ENCODE peak calls at places on chromosomes 11 and 22, in ten cellular contexts. S is SW480; Q is epithelial cell of prostate; N is CD4-positive, alpha-beta T cell; H is thyroid gland; Y is stimulated activated CD4-positive, alpha-beta T cell treated with anti-CD3 and anti-CD28 coated beads, Interleukin-1b, Interleukin-23, amount 100 ng/mL, for 24 hours; Z is transverse colon; O is endothelial cell; G is A172; R is NCI-H345. U is an unnamed sample.
A peak's percentile ranks its signal among the peaks of the same experiment; 100 is the strongest.

GRCh38 chr11:28043930-28044709 is 63.8 kb downstream of the KIF18A start:
- DNase-seq in Q (no peak), H (no peak), R (no peak), N (no peak), S (no peak), Y (no peak), O (no peak), G (no peak), Z (no peak), U (no peak)

GRCh38 chr11:109726061-109726460 is 304.1 kb downstream of the C11orf87 start:
- DNase-seq in S (no peak), G (no peak), R (no peak), O (no peak), H (no peak), N (no peak), Y (no peak), Q (no peak), Z (no peak), U (no peak)

GRCh38 chr22:19850482-19851109 is 4.1 kb downstream of the GNB1L start:
- DNase-seq in O (no peak), Q (no peak), S (no peak), H (no peak), R (no peak), N (no peak), Y (no peak), Z (no peak), G (no peak), U (no peak)

GRCh38 chr22:38305481-38306448 is 11.5 kb downstream of the CSNK1E start:
- DNase-seq in Z (peak; percentile 64), N (no peak), G (no peak), Y (no peak), Q (no peak), S (no peak), H (peak; percentile 40), R (peak; percentile 77), O (no peak), U (no peak)

GRCh38 chr11:6557761-6558674 is 45.4 kb downstream of the RRP8 start:
- DNase-seq in Q (no peak), N (no peak), Y (no peak), Z (no peak), O (no peak), H (peak; percentile 29), G (no peak), S (no peak), R (no peak), U (no peak)

GRCh38 chr22:39282642-39283311 is 36.6 kb downstream of the RPL3 start:
- DNase-seq in Q (no peak), R (no peak), Y (no peak), O (no peak), G (no peak), Z (no peak), H (no peak), S (peak; percentile 23), N (no peak), U (no peak)

GRCh38 chr11:15006139-15006759 is 34.1 kb upstream of the CALCA start:
- DNase-seq in O (no peak), N (no peak), H (no peak), Y (no peak), S (peak; percentile 69), R (peak; percentile 46), Q (peak; percentile 5), Z (no peak), G (peak; percentile 14), U (peak; percentile 17)

GRCh38 chr11:69546735-69547370 is 65.4 kb downstream of the LINC01488 start:
- DNase-seq in S (no peak), Z (no peak), G (no peak), Q (no peak), N (no peak), O (no peak), R (no peak), H (no peak), Y (peak; percentile 38), U (no peak)

GRCh38 chr22:36280379-36280778 is 27.4 kb downstream of the APOL1 start:
- DNase-seq in Q (no peak), N (no peak), O (no peak), H (no peak), S (no peak), Y (no peak), G (no peak), Z (no peak), R (no peak), U (no peak)

GRCh38 chr22:39463931-39464390 is 7.1 kb downstream of the MGAT3 start:
- DNase-seq in Y (no peak), N (no peak), Z (no peak), S (no peak), G (no peak), Q (no peak), R (no peak), H (peak; percentile 97), O (no peak), U (peak; percentile 1)

GRCh38 chr22:25402501-25403283 is 161.8 kb upstream of the GRK3 start:
- DNase-seq in O (no peak), R (no peak), G (peak; percentile 31), Z (peak; percentile 35), S (no peak), H (peak; percentile 63), Q (no peak), Y (no peak), N (no peak), U (no peak)

GRCh38 chr22:26322179-26322905 is 106.7 kb upstream of the ASPHD2 start:
- DNase-seq in G (peak; percentile 93), O (no peak), S (peak; percentile 27), Q (peak; percentile 72), N (no peak), R (no peak), Y (no peak), Z (no peak), H (no peak), U (no peak)

GRCh38 chr22:22248878-22249277 is 4.3 kb downstream of the VPREB1 start:
- DNase-seq in Z (no peak), N (no peak), R (no peak), G (no peak), S (no peak), O (no peak), Q (no peak), Y (no peak), H (no peak), U (no peak)

GRCh38 chr11:47966621-47967020 is 13.7 kb upstream of the PTPRJ start:
- DNase-seq in G (no peak), H (no peak), Q (no peak), R (no peak), O (no peak), Y (no peak), Z (no peak), N (no peak), S (no peak), U (no peak)

GRCh38 chr11:58580311-58580710 is 1.4 kb downstream of the ZFP91 start:
- DNase-seq in G (no peak), R (no peak), S (no peak), N (no peak), O (no peak), Y (no peak), Z (no peak), Q (no peak), H (no peak), U (no peak)

GRCh38 chr11:47394322-47395224 is 13.8 kb upstream of the SLC39A13 start:
- DNase-seq in G (no peak), R (no peak), N (peak; percentile 32), Z (peak; percentile 60), S (no peak), Q (no peak), O (peak; percentile 76), Y (no peak), H (no peak), U (no peak)

GRCh38 chr11:12876340-12876739 is 132.8 kb upstream of the RASSF10 start:
- DNase-seq in G (no peak), Z (no peak), R (no peak), N (no peak), O (no peak), S (no peak), Y (no peak), Q (no peak), H (peak; percentile 40), U (no peak)

GRCh38 chr11:65112551-65113360 is 1.1 kb downstream of the TM7SF2 start:
- DNase-seq in Y (no peak), S (peak; percentile 61), Q (no peak), O (peak; percentile 61), G (no peak), H (peak; percentile 69), Z (peak; percentile 81), N (peak; percentile 79), R (peak; percentile 67), U (no peak)

GRCh38 chr11:103413266-103413888 is 304.2 kb downstream of the DYNC2H1 start:
- DNase-seq in R (no peak), Q (no peak), O (no peak), G (no peak), S (no peak), Z (no peak), Y (no peak), H (no peak), N (no peak), U (peak; percentile 89)

GRCh38 chr11:16195659-16196058 is 160.7 kb downstream of the SOX6 start:
- DNase-seq in S (no peak), Q (no peak), G (no peak), H (no peak), Y (no peak), R (no peak), N (no peak), O (no peak), Z (no peak), U (no peak)

GRCh38 chr11:117505285-117505970 is 177.8 kb downstream of the CEP164 start:
- DNase-seq in N (no peak), H (no peak), Z (no peak), G (no peak), Q (no peak), Y (no peak), S (no peak), R (no peak), O (no peak), U (no peak)

GRCh38 chr11:106939157-106939556 is 79.1 kb downstream of the GUCY1A2 start:
- DNase-seq in Z (no peak), O (no peak), S (no peak), Q (no peak), Y (no peak), R (no peak), G (no peak), H (no peak), N (no peak), U (no peak)

GRCh38 chr11:78313181-78313788 is 104.3 kb downstream of the GAB2 start:
- DNase-seq in S (no peak), H (no peak), R (no peak), N (no peak), Z (peak; percentile 52), Y (no peak), O (no peak), Q (peak; percentile 54), G (peak; percentile 67), U (no peak)

GRCh38 chr22:39959640-39960447 is at the start of gene TMA7B:
- DNase-seq in O (peak; percentile 42), Q (no peak), R (no peak), Z (no peak), S (peak; percentile 61), H (no peak), N (no peak), Y (no peak), G (peak; percentile 49), U (no peak)

GRCh38 chr11:70112017-70112434 is 33.9 kb downstream of the ANO1 start:
- DNase-seq in R (no peak), Z (no peak), S (no peak), H (no peak), N (no peak), Q (no peak), Y (no peak), G (peak; percentile 49), O (no peak), U (no peak)

GRCh38 chr22:40484906-40485660 is 114.7 kb downstream of the SGSM3 start:
- DNase-seq in S (no peak), H (no peak), Z (no peak), Y (no peak), O (no peak), Q (no peak), R (no peak), G (no peak), N (no peak), U (no peak)

GRCh38 chr11:61732705-61733104 is 19.7 kb upstream of the MYRF start:
- DNase-seq in Y (no peak), O (no peak), S (no peak), N (no peak), G (peak; percentile 28), Q (no peak), Z (no peak), H (no peak), R (no peak), U (no peak)

GRCh38 chr22:20062766-20063083 is 17.3 kb upstream of the DGCR8 start:
- DNase-seq in R (no peak), O (no peak), Z (no peak), Q (peak; percentile 54), N (no peak), Y (no peak), S (peak; percentile 41), G (peak; percentile 67), H (no peak), U (no peak)